ENCODE peak calls at places on chromosomes 4 and X, in four cellular contexts. C is tibial nerve, R is transverse colon, P is A549. T is an unnamed sample.

GRCh38 chrX:134236690-134237362 is at the start of gene CCDC160:
- DNase-seq in C (peak; percentile 14), R (peak; percentile 30), P (peak; percentile 28), T (peak; percentile 8)

GRCh38 chrX:2967998-2968909 is 38.1 kb upstream of the ARSH start:
- DNase-seq in C (peak; percentile 17), R (peak; percentile 16), P (no peak), T (peak; percentile 78)

GRCh38 chr4:43619219-43619618 is 726.7 kb downstream of the GRXCR1 start:
- DNase-seq in C (no peak), R (no peak), P (no peak), T (no peak)

GRCh38 chr4:53863163-53863562 is 201.2 kb downstream of the CHIC2 start:
- DNase-seq in C (peak; percentile 16), R (no peak), P (no peak), T (no peak)

GRCh38 chr4:48483006-48483776 is at the start of gene SLC10A4:
- DNase-seq in C (no peak), R (no peak), P (peak; percentile 50), T (no peak)

GRCh38 chrX:21847342-21847741 is 7.9 kb downstream of the MBTPS2 start:
- DNase-seq in C (no peak), R (no peak), P (no peak), T (no peak)

GRCh38 chr4:74884282-74884681 is 48.6 kb upstream of the PARM1 start:
- DNase-seq in C (no peak), R (no peak), P (no peak), T (no peak)

GRCh38 chr4:169311643-169312365 is 41.0 kb upstream of the SH3RF1 start:
- DNase-seq in C (no peak), R (no peak), P (peak; percentile 36), T (peak; percentile 73)

GRCh38 chr4:174764105-174764729 is 64.8 kb downstream of the GLRA3 start:
- DNase-seq in C (no peak), R (no peak), P (peak; percentile 19), T (no peak)

GRCh38 chr4:139419388-139419914 is 34.5 kb upstream of the RAB33B start:
- DNase-seq in C (no peak), R (peak; percentile 38), P (no peak), T (peak; percentile 66)

GRCh38 chr4:52554606-52555355 is 104.3 kb downstream of the USP46 start:
- DNase-seq in C (no peak), R (no peak), P (no peak), T (no peak)

GRCh38 chr4:74838746-74839370 is 44.5 kb upstream of the BTC start:
- DNase-seq in C (no peak), R (no peak), P (no peak), T (peak; percentile 9)

GRCh38 chrX:2756534-2756933 is 4.7 kb downstream of the XG start:
- DNase-seq in C (no peak), R (no peak), P (no peak), T (no peak)

GRCh38 chrX:104432321-104432720 is 133.7 kb upstream of the IL1RAPL2 start:
- DNase-seq in C (no peak), R (peak; percentile 7), P (no peak), T (no peak)

GRCh38 chr4:169619518-169619957 is 840 bp upstream of the CLCN3 start:
- DNase-seq in C (no peak), R (peak; percentile 74), P (peak; percentile 46), T (peak; percentile 72)

GRCh38 chr4:47031011-47031678 is at the start of gene GABRB1:
- DNase-seq in C (no peak), R (peak; percentile 66), P (no peak), T (peak; percentile 70)

GRCh38 chrX:142089193-142089592 is 115.9 kb downstream of the MAGEC2 start:
- DNase-seq in C (no peak), R (no peak), P (peak; percentile 0), T (no peak)

GRCh38 chr4:113677333-113677732 is 84.2 kb downstream of the CAMK2D start:
- DNase-seq in C (no peak), R (no peak), P (no peak), T (no peak)

GRCh38 chrX:16788477-16788876 is 2.2 kb downstream of the TXLNG start:
- DNase-seq in C (no peak), R (no peak), P (no peak), T (no peak)
- TF ChIP-seq CTCF in C (no peak), R (no peak), P (no peak), T (no peak)

GRCh38 chr4:79237836-79238235 is 88.0 kb downstream of the NAA11 start:
- DNase-seq in C (no peak), R (no peak), P (no peak), T (no peak)

GRCh38 chr4:79227896-79228295 is 98.0 kb downstream of the NAA11 start:
- DNase-seq in C (no peak), R (no peak), P (no peak), T (no peak)

GRCh38 chr4:79235074-79235473 is 90.8 kb downstream of the NAA11 start:
- DNase-seq in C (no peak), R (no peak), P (no peak), T (no peak)

GRCh38 chr4:79233820-79234219 is 92.0 kb downstream of the NAA11 start:
- DNase-seq in C (no peak), R (no peak), P (no peak), T (no peak)

GRCh38 chr4:79232555-79232954 is 93.3 kb downstream of the NAA11 start:
- DNase-seq in C (no peak), R (no peak), P (no peak), T (peak; percentile 14)
- H3K27ac ChIP-seq in C (no peak overlapping the region), R (no peak overlapping the region), P (no peak overlapping the region), T (no peak overlapping the region)

GRCh38 chr4:183073838-183074145 is 25.3 kb upstream of the WWC2 start:
- DNase-seq in C (no peak), R (no peak), P (no peak), T (no peak)
- H3K4me3 ChIP-seq in C (no peak overlapping the region), R (no peak overlapping the region), P (no peak overlapping the region), T (no peak overlapping the region)

DNA sequence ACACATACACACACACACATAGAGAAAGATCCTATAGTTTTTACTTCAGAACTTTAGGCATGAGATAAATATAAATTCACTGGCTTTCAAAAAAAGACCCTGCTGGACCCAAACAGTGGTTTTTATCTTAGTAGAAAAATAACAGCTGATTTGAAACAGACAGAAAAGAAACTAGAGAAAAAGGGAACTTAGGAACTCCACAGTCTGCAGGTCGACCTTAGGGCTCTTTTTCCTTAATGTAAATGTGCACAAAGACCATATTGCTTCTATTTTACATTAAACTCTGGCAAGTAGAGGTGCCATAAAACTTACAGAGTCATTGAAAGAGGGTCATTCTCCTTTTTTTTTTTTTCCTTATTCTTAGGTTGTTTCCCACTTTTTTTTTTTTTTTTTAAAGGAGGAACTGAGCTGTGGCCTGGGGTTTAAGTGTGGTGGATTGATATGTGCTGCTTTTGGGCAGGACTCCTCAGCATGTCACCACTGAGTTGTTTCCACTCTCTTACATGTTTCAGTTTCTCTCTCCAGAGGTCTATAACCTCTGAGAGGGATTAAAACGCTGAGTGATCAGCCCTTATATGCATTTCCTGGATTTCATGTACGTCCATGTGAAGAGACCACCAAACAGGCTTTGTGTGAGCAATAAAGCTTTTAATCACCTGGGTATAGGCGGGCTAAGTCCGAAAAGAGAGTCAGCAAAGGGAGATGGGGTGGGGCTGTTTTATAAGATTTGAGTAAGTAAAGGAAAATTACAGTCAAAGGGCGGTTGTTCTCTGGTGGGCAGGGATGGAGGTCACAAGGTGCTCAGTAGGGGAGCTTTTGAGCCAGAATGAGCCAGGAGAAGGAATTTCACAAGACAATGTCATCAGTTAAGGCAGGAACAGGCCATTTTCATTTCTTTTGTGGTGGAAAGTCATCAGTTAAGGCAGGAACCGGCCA is 70.8 kb upstream of the PACRGL start:
- DNase-seq in C (no peak), R (no peak), P (no peak), T (no peak)
- TF ChIP-seq CTCF in C (no peak), R (no peak), P (no peak), T (no peak)

DNA sequence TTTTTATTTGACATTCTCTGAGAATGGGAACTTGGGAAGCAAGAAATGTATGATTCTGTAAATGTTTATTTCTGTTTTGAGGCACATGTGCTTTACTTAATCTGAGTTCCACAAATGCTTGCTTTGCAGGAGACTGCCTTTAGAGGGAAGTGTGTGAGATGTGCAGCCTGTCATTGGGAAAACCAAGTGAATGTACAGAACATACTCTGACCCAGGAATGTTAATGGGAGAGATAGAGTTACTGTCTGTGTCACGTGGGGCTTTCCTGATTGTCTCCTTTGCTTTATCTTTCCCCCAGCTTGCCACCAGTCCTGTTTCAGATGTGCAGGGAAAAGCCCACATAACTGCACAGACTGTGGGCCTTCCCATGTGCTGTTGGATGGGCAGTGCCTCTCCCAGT is 218.6 kb upstream of the ANXA3 start:
- DNase-seq in C (no peak), R (no peak), P (no peak), T (no peak)
- H3K27ac ChIP-seq in C (no peak overlapping the region), R (no peak overlapping the region), P (no peak overlapping the region), T (no peak overlapping the region)

DNA sequence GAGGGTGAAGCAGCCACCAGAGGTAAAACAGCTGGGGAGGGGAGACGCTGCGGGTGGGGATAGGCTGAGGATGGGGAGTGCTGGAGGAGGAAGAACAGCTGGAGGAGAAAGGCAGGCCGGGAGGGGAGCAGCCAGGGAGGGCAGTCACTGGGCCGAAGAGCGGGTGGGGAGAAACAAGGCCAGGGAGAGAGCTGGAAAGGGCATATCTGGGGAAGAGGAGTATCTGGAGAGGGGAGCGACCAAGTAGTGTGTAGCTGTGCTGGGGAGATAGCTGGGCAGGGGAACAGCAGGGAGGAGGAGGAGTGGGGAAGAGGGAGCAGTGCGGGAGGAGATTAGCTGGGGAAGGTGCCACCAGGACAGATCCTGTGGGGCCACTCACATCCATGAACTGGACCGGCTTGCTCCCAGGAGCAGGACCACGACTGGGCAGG is 2.7 kb downstream of the SLC38A5 start:
- DNase-seq in C (no peak), R (no peak), P (no peak), T (no peak)
- H3K4me3 ChIP-seq in C (peak overlapping the region; percentile 41), R (no peak overlapping the region), P (no peak overlapping the region), T (peak overlapping the region; percentile 43)

GRCh38 chr4:3009422-3009821 is 46.1 kb downstream of the GRK4 start:
- DNase-seq in C (no peak), R (no peak), P (peak; percentile 11), T (no peak)
- TF ChIP-seq CTCF in C (no peak), R (no peak), P (no peak), T (peak; percentile 48)

DNA sequence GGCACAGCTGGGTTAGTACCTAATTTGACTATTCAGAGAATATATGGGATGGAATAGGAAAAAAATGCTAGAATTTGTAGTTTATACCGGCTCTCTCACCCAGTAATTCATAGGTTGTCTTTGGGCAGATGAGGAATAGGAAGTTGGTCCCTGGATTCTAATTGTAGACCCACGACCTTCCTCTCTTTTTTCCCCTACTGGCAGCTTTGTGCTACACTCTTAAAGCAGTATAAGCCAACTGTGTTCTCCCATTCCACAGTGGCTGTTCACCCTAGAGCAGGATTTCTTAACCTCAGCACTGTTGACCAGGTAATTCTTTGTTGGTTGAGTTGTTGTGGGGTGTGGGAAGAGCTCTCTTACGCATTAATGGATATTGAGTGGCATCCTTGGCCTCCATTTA is 92.9 kb downstream of the FNIP2 start:
- DNase-seq in C (no peak), R (no peak), P (no peak), T (no peak)
- H3K27ac ChIP-seq in C (no peak overlapping the region), R (no peak overlapping the region), P (no peak overlapping the region), T (no peak overlapping the region)